ENCODE peak calls at places on chromosomes 11 and 22, in eight cellular contexts. E is Calu3, P is lower leg skin, A is AG09309, T is GM10248, B is mucosa of descending colon, X is HFFc6, D is fibroblast of pulmonary artery. S is an unnamed sample.

GRCh38 chr11:113985906-113986305 is 11.0 kb downstream of the HTR3A start:
- DNase-seq in E (no peak), P (no peak), A (no peak), T (no peak), B (no peak), X (no peak), D (no peak), S (no peak)

GRCh38 chr11:7019500-7020182 is 505 bp downstream of the ZNF214 start:
- DNase-seq in E (peak; percentile 10), P (no peak), A (no peak), T (no peak), B (peak; percentile 36), X (no peak), D (no peak), S (no peak)

GRCh38 chr22:19576460-19577421 is 52.5 kb upstream of the CLDN5 start:
- DNase-seq in E (peak; percentile 13), P (no peak), A (peak; percentile 20), T (peak; percentile 72), B (no peak), X (peak; percentile 53), D (peak; percentile 82), S (no peak)

GRCh38 chr11:18611196-18611595 is 11.6 kb downstream of the MISFA start:
- DNase-seq in E (no peak), P (no peak), A (no peak), T (no peak), B (no peak), X (no peak), D (no peak), S (no peak)

GRCh38 chr11:2951235-2952110 is 22.3 kb upstream of the PHLDA2 start:
- DNase-seq in E (no peak), P (no peak), A (no peak), T (no peak), B (no peak), X (peak; percentile 66), D (peak; percentile 58), S (no peak)

GRCh38 chr11:65653229-65654225 is 9.2 kb downstream of the RELA start:
- DNase-seq in E (no peak), P (no peak), A (no peak), T (no peak), B (peak; percentile 76), X (peak; percentile 4), D (peak; percentile 17), S (peak; percentile 54)

GRCh38 chr11:45805305-45806071 is 539 bp downstream of the SLC35C1 start:
- DNase-seq in E (peak; percentile 27), P (peak; percentile 30), A (peak; percentile 20), T (no peak), B (no peak), X (peak; percentile 57), D (peak; percentile 59), S (peak; percentile 54)

GRCh38 chr11:67233584-67234190 is 32.6 kb upstream of the GRK2 start:
- DNase-seq in E (no peak), P (no peak), A (no peak), T (no peak), B (no peak), X (no peak), D (no peak), S (no peak)

GRCh38 chr11:88631497-88631896 is 294.0 kb upstream of the CTSC start:
- DNase-seq in E (no peak), P (no peak), A (no peak), T (no peak), B (no peak), X (no peak), D (no peak), S (no peak)

GRCh38 chr11:90855531-90855930 is 632.7 kb upstream of the CHORDC1 start:
- DNase-seq in E (peak; percentile 0), P (no peak), A (no peak), T (no peak), B (no peak), X (no peak), D (no peak), S (no peak)

GRCh38 chr11:128687321-128687720 is 6.6 kb upstream of the FLI1 start:
- DNase-seq in E (peak; percentile 19), P (no peak), A (no peak), T (peak; percentile 37), B (peak; percentile 51), X (no peak), D (peak; percentile 47), S (no peak)

GRCh38 chr22:17120281-17120680 is 879 bp downstream of the TMEM121B start:
- DNase-seq in E (peak; percentile 64), P (no peak), A (no peak), T (peak; percentile 74), B (peak; percentile 59), X (no peak), D (peak; percentile 53), S (no peak)

GRCh38 chr22:17120711-17121234 is 387 bp downstream of the TMEM121B start:
- DNase-seq in E (peak; percentile 22), P (no peak), A (no peak), T (no peak), B (no peak), X (no peak), D (no peak), S (no peak)

GRCh38 chr22:17118342-17118741 is 2.8 kb downstream of the TMEM121B start:
- DNase-seq in E (no peak), P (no peak), A (no peak), T (no peak), B (no peak), X (no peak), D (no peak), S (no peak)

GRCh38 chr22:17117890-17118289 is 3.3 kb downstream of the TMEM121B start:
- DNase-seq in E (no peak), P (no peak), A (no peak), T (no peak), B (no peak), X (no peak), D (no peak), S (no peak)

DNA sequence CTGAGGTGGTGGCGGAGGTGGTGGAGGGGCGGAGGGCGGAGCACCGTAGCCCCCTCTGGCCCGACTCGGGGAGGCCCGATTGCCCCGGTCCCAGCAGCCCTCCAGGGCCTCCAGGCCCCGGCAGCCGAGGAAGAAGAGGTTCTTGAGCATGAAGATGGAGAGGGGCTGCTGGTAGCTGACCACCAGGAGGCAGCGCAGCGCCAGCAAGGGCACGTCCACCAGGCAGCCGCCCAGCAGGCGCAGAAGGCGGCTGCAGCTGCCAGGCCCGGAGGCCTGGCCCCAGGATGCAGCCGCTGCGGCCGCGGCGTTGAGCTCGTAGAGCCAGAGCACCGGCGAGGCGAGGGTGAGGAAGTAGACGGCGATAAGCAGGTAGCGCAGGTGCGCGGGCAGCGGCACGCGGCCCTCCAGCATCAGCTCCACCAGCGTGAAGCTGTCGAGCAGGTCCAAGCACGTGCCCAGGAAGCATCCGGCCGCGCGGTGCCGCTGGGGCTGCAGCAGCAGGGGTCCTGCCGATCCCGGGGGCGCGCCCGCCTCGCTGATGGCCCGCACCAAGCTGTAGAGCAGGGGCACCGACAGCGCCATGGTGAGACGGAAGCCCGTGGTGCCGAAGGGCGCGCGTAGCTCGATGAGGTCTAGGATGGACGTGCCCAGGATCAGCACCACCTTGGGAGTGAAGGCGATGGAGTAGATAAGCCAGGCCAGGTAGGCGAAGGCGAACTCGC is 1.5 kb downstream of the TMEM121B start:
- DNase-seq in E (peak; percentile 55), P (no peak), A (no peak), T (no peak), B (peak; percentile 55), X (no peak), D (no peak), S (no peak)
- TF ChIP-seq CTCF in E (peak; percentile 42), P (no peak), A (no peak), T (no peak), B (peak; percentile 7), X (peak; percentile 53), D (no peak), S (no peak)

GRCh38 chr11:101618691-101619090 is 34.9 kb upstream of the TRPC6 start:
- DNase-seq in E (no peak), P (no peak), A (no peak), T (no peak), B (no peak), X (no peak), D (peak; percentile 1), S (no peak)

GRCh38 chr11:101620026-101620425 is 36.2 kb upstream of the TRPC6 start:
- DNase-seq in E (no peak), P (no peak), A (no peak), T (no peak), B (no peak), X (no peak), D (no peak), S (no peak)

GRCh38 chr11:101612481-101612880 is 28.7 kb upstream of the TRPC6 start:
- DNase-seq in E (no peak), P (no peak), A (no peak), T (no peak), B (no peak), X (no peak), D (no peak), S (no peak)

GRCh38 chr11:101617735-101618332 is 34.0 kb upstream of the TRPC6 start:
- DNase-seq in E (no peak), P (no peak), A (no peak), T (no peak), B (no peak), X (no peak), D (no peak), S (no peak)
- TF ChIP-seq CTCF in E (no peak), P (no peak), A (no peak), T (no peak), B (no peak), X (no peak), D (no peak), S (no peak)

DNA sequence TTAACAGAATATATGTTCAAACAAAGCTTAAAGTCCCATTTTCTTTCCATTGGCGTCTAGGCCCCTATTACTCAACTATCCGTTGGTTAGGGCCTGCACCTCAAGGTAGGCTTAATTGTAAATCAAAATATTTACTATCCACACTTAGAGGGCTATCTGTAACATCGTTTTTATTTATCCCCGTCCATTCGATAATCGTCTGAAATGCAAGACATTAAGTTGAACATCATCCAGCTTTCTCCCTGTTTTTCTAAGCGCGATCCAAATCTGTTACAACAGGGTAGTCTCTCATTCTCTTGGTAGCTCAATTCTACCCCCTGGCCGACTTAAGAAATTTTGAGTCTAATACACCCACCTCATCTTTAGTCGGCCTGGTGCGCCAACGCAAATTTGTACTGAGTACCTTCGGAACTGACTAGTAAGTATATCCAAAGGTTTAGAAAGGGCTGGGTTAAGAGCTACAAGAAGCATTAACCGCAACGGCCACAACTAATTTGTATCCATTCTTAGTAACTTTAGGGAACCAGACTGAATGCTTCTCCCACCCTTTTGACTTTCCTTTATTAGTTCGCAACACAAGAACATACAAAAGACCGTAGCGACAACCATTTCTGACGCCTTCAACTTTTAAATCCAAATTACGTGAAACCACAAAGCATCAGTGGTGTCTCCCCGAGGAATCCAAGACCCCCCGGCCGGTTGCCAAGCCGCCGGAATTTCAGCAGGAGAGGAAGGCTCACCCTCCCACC is 1.1 kb upstream of the ZNF143 start:
- DNase-seq in E (peak; percentile 15), P (peak; percentile 29), A (peak; percentile 14), T (no peak), B (peak; percentile 53), X (peak; percentile 2), D (peak; percentile 69), S (no peak)
- TF ChIP-seq CTCF in E (no peak), P (no peak), A (no peak), T (no peak), B (no peak), X (no peak), D (peak; percentile 13), S (no peak)

DNA sequence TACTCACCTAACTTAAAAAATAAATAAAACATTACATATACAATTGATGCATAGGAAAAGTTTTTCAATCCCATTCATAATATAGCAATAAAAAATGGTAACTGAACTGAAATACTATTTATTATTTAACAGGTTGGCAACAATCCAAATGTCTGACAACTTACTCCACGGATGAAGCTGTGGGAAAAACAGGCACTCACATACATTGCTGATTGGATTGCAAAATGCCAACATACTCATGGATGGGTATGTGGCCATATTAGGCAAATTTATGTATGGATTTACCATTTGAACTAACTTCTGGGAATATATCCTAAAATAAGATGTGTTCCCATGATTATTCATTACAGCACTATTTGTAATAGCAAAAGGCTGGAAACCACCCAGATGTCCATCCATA is 3.2 kb upstream of the BIRC2 start:
- DNase-seq in E (no peak), P (no peak), A (no peak), T (no peak), B (no peak), X (no peak), D (peak; percentile 56), S (no peak)
- TF ChIP-seq CTCF in E (no peak), P (no peak), A (no peak), T (no peak), B (no peak), X (no peak), D (no peak), S (no peak)